ENCODE peak calls at places on chromosomes 7 and 10, in nine cellular contexts. Z is CD4-positive, CD25-positive, alpha-beta regulatory T cell; V is cardiac fibroblast; O is heart left ventricle; P is upper lobe of right lung; T is astrocyte of the cerebellum; J is fibroblast of lung; I is spleen; Q is transverse colon. L is an unnamed sample.

GRCh38 chr7:15457959-15458955 is 103.6 kb downstream of the AGMO start:
- DNase-seq in Z (no peak), V (no peak), O (no peak), P (no peak), T (no peak), J (no peak), I (no peak), Q (no peak), L (no peak)

GRCh38 chr7:151366872-151367207 is 25.2 kb downstream of the NUB1 start:
- DNase-seq in Z (no peak), V (peak), O (no peak), P (no peak), T (no peak), J (peak), I (no peak), Q (no peak), L (no peak)

GRCh38 chr10:24505759-24506158 is 217.9 kb downstream of the ARHGAP21 start:
- DNase-seq in Z (no peak), V (no peak), O (no peak), P (no peak), T (peak), J (peak), I (no peak), Q (no peak), L (no peak)

GRCh38 chr7:91264083-91264923 is at the start of gene FZD1:
- DNase-seq in Z (no peak), V (peak), O (peak), P (peak), T (peak), J (peak), I (peak), Q (peak), L (peak)

GRCh38 chr10:122234416-122234815 is 36.7 kb upstream of the BTBD16 start:
- DNase-seq in Z (no peak), V (no peak), O (no peak), P (no peak), T (no peak), J (peak), I (no peak), Q (no peak), L (no peak)

GRCh38 chr10:98673156-98673765 is 226.5 kb upstream of the HPS1 start:
- DNase-seq in Z (no peak), V (no peak), O (no peak), P (no peak), T (no peak), J (peak), I (no peak), Q (no peak), L (no peak)

GRCh38 chr10:101807158-101807557 is 11.1 kb downstream of the OGA start:
- DNase-seq in Z (no peak), V (no peak), O (no peak), P (no peak), T (no peak), J (no peak), I (no peak), Q (no peak), L (no peak)

GRCh38 chr7:128904381-128905197 is 5.9 kb downstream of the KCP start:
- DNase-seq in Z (peak), V (peak), O (no peak), P (peak), T (peak), J (peak), I (peak), Q (peak), L (peak)

GRCh38 chr7:157687158-157687557 is 350.4 kb downstream of the DNAJB6 start:
- DNase-seq in Z (no peak), V (no peak), O (no peak), P (no peak), T (no peak), J (no peak), I (no peak), Q (no peak), L (no peak)

GRCh38 chr7:1092806-1093505 is 5.0 kb downstream of the GPER1 start:
- DNase-seq in Z (no peak), V (no peak), O (no peak), P (no peak), T (no peak), J (no peak), I (no peak), Q (no peak), L (no peak)

GRCh38 chr10:21529236-21529910 is 3.9 kb upstream of the SKIDA1 start:
- DNase-seq in Z (no peak), V (no peak), O (no peak), P (no peak), T (no peak), J (no peak), I (no peak), Q (no peak), L (no peak)

GRCh38 chr10:6186894-6187256 is 15.9 kb upstream of the PFKFB3 start:
- DNase-seq in Z (no peak), V (no peak), O (no peak), P (peak), T (no peak), J (no peak), I (no peak), Q (no peak), L (no peak)

GRCh38 chr10:116892873-116893685 is 43.8 kb downstream of the ENO4 start:
- DNase-seq in Z (no peak), V (no peak), O (no peak), P (no peak), T (no peak), J (peak), I (no peak), Q (no peak), L (no peak)

GRCh38 chr10:649798-650690 is 39.4 kb downstream of the DIP2C start:
- DNase-seq in Z (no peak), V (no peak), O (no peak), P (no peak), T (no peak), J (peak), I (no peak), Q (peak), L (peak)

GRCh38 chr10:80540644-80541143 is 3.0 kb downstream of the SH2D4B start:
- DNase-seq in Z (no peak), V (no peak), O (no peak), P (no peak), T (no peak), J (no peak), I (no peak), Q (no peak), L (peak)

GRCh38 chr7:131109757-131110293 is 217.9 kb upstream of the MKLN1 start:
- DNase-seq in Z (peak), V (peak), O (peak), P (peak), T (no peak), J (peak), I (peak), Q (peak), L (peak)

GRCh38 chr7:149569025-149569725 is 71.6 kb upstream of the ZNF746 start:
- DNase-seq in Z (no peak), V (no peak), O (no peak), P (no peak), T (peak), J (no peak), I (no peak), Q (no peak), L (no peak)

GRCh38 chr7:34133983-34134782 is 228.8 kb downstream of the BMPER start:
- DNase-seq in Z (no peak), V (peak), O (peak), P (no peak), T (peak), J (peak), I (no peak), Q (peak), L (peak)

GRCh38 chr7:46100521-46100920 is 179.4 kb upstream of the IGFBP3 start:
- DNase-seq in Z (no peak), V (no peak), O (no peak), P (no peak), T (no peak), J (no peak), I (no peak), Q (no peak), L (no peak)

GRCh38 chr10:128286413-128287097 is 160.3 kb upstream of the MKI67 start:
- DNase-seq in Z (no peak), V (no peak), O (no peak), P (no peak), T (no peak), J (no peak), I (no peak), Q (no peak), L (no peak)

GRCh38 chr7:158015403-158016116 is 572.1 kb downstream of the PTPRN2 start:
- DNase-seq in Z (no peak), V (no peak), O (no peak), P (peak), T (no peak), J (no peak), I (no peak), Q (no peak), L (peak)

GRCh38 chr7:55247466-55247865 is 117.7 kb upstream of the LANCL2 start:
- DNase-seq in Z (no peak), V (peak), O (no peak), P (no peak), T (no peak), J (peak), I (no peak), Q (no peak), L (no peak)

GRCh38 chr10:32459072-32459703 is 13.2 kb downstream of the CCDC7 start:
- DNase-seq in Z (peak), V (no peak), O (no peak), P (no peak), T (no peak), J (no peak), I (no peak), Q (no peak), L (peak)

GRCh38 chr7:157438121-157439025 is 101.6 kb downstream of the DNAJB6 start:
- DNase-seq in Z (no peak), V (no peak), O (no peak), P (peak), T (no peak), J (no peak), I (peak), Q (no peak), L (no peak)

GRCh38 chr10:113540845-113541553 is 11.9 kb upstream of the HABP2 start:
- DNase-seq in Z (no peak), V (no peak), O (no peak), P (no peak), T (no peak), J (no peak), I (no peak), Q (no peak), L (no peak)

GRCh38 chr7:86592185-86592584 is 51.5 kb upstream of the GRM3 start:
- DNase-seq in Z (no peak), V (no peak), O (no peak), P (no peak), T (no peak), J (no peak), I (no peak), Q (no peak), L (no peak)

GRCh38 chr10:57188846-57189245 is 827.8 kb upstream of the ZWINT start:
- DNase-seq in Z (no peak), V (no peak), O (no peak), P (no peak), T (no peak), J (no peak), I (no peak), Q (no peak), L (no peak)

GRCh38 chr7:134954197-134955082 is 31.9 kb upstream of the AGBL3 start:
- DNase-seq in Z (peak), V (peak), O (no peak), P (no peak), T (no peak), J (peak), I (no peak), Q (no peak), L (peak)

GRCh38 chr7:129958643-129959479 is 6.1 kb upstream of the UBE2H start:
- DNase-seq in Z (no peak), V (peak), O (peak), P (peak), T (no peak), J (peak), I (no peak), Q (peak), L (peak)

GRCh38 chr10:96292971-96293909 is 11.0 kb upstream of the DNTT start:
- DNase-seq in Z (peak), V (peak), O (no peak), P (no peak), T (peak), J (peak), I (no peak), Q (peak), L (peak)

GRCh38 chr7:40299097-40299496 is 164.3 kb downstream of the SUGCT start:
- DNase-seq in Z (no peak), V (peak), O (no peak), P (no peak), T (no peak), J (peak), I (no peak), Q (no peak), L (no peak)

GRCh38 chr10:50594012-50594411 is 29.7 kb downstream of the SGMS1 start:
- DNase-seq in Z (no peak), V (peak), O (no peak), P (no peak), T (peak), J (peak), I (no peak), Q (no peak), L (no peak)

GRCh38 chr7:55230014-55230413 is 135.1 kb upstream of the LANCL2 start:
- DNase-seq in Z (no peak), V (no peak), O (no peak), P (no peak), T (no peak), J (no peak), I (no peak), Q (no peak), L (no peak)

GRCh38 chr7:74464931-74465906 is 11.5 kb downstream of the GTF2IRD1 start:
- DNase-seq in Z (no peak), V (no peak), O (no peak), P (no peak), T (no peak), J (no peak), I (no peak), Q (peak), L (peak)

GRCh38 chr7:33258561-33258960 is 129.2 kb downstream of the BBS9 start:
- DNase-seq in Z (no peak), V (peak), O (no peak), P (no peak), T (no peak), J (peak), I (no peak), Q (no peak), L (no peak)

GRCh38 chr7:55066479-55066878 is 47.7 kb downstream of the EGFR start:
- DNase-seq in Z (no peak), V (peak), O (no peak), P (no peak), T (no peak), J (peak), I (no peak), Q (no peak), L (peak)

GRCh38 chr7:128053023-128053422 is 21.8 kb upstream of the LRRC4 start:
- DNase-seq in Z (peak), V (peak), O (no peak), P (no peak), T (no peak), J (peak), I (no peak), Q (no peak), L (no peak)

GRCh38 chr7:3149231-3149960 is 105.7 kb upstream of the CARD11 start:
- DNase-seq in Z (no peak), V (no peak), O (no peak), P (peak), T (no peak), J (no peak), I (peak), Q (no peak), L (no peak)

DNA sequence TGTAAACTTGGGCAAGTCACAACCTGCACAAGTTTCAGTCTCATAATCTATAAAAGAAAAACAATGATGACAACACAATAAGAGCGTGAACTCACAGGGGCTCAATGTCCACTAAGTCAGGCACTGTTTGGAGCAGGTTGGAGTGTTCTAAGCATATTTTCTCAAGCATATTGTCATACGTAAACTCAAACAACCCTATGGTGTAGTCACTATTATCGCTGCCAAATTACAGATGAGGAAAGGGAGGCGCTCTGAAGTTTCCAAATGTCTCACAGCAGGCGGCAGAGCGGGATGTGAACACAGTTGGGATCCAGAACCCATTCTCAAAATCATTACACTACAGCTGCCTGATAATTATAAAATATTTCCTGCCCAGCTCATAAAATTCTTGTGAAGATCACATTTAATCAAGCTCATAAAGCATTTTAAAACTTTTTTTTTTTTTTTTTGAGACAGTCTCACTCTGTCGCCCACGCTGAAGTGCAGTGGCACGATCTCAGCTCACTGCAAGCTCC is 64.3 kb downstream of the USP6NL start:
- DNase-seq in Z (no peak), V (peak), O (no peak), P (no peak), T (no peak), J (peak), I (no peak), Q (no peak), L (no peak)
- H3K4me3 ChIP-seq in Z (no peak), V (no peak), O (no peak), P (no peak), T (no peak), J (no peak), I (no peak), Q (no peak), L (no peak)

GRCh38 chr10:91797874-91798735 is at the start of gene TNKS2:
- DNase-seq in Z (peak), V (peak), O (peak), P (peak), T (peak), J (peak), I (peak), Q (peak), L (peak)
- H3K4me3 ChIP-seq in Z (peak), V (peak), O (peak), P (peak), T (peak), J (peak), I (peak), Q (peak), L (peak)

GRCh38 chr10:100569687-100570517 is 34.2 kb downstream of the HIF1AN start:
- DNase-seq in Z (no peak), V (no peak), O (no peak), P (no peak), T (no peak), J (no peak), I (no peak), Q (no peak), L (no peak)
- H3K4me3 ChIP-seq in Z (no peak), V (no peak), O (no peak), P (no peak), T (no peak), J (no peak), I (no peak), Q (peak), L (no peak)

GRCh38 chr10:72009062-72009429 is 44.9 kb downstream of the CHST3 start:
- DNase-seq in Z (no peak), V (no peak), O (no peak), P (no peak), T (no peak), J (no peak), I (no peak), Q (no peak), L (no peak)

GRCh38 chr10:72009430-72010081 is 45.4 kb downstream of the CHST3 start:
- DNase-seq in Z (no peak), V (peak), O (peak), P (peak), T (peak), J (peak), I (peak), Q (peak), L (no peak)

GRCh38 chr10:72011468-72011867 is 47.3 kb downstream of the CHST3 start:
- DNase-seq in Z (no peak), V (no peak), O (no peak), P (no peak), T (no peak), J (no peak), I (no peak), Q (no peak), L (no peak)

GRCh38 chr10:72011016-72011415 is 46.8 kb downstream of the CHST3 start:
- DNase-seq in Z (no peak), V (no peak), O (no peak), P (no peak), T (no peak), J (no peak), I (no peak), Q (no peak), L (no peak)

GRCh38 chr10:72010234-72010992 is 46.2 kb downstream of the CHST3 start:
- DNase-seq in Z (no peak), V (peak), O (no peak), P (no peak), T (no peak), J (no peak), I (no peak), Q (no peak), L (no peak)
- H3K4me3 ChIP-seq in Z (no peak), V (no peak), O (no peak), P (no peak), T (no peak), J (no peak), I (no peak), Q (no peak), L (no peak)

DNA sequence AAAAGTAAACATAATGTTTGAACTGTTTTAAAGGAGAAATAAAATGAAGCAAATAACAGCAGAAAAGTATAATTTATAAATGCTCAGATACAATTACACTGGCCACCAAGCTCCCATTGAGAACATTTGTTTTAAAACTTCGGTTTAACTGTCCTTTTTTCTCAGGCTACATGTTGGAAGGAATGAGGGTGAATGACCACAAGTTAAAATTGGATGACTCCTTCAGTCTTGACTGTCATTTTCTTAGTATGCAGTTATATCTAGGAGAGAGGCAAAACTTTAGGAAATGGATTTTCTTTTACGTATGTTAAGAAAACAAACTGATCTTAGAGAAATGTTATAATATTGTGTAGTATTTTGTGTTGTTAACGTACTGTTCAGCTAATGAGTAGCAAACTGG is 5.0 kb downstream of the TRIM24 start:
- DNase-seq in Z (no peak), V (peak), O (no peak), P (no peak), T (no peak), J (no peak), I (no peak), Q (no peak), L (no peak)
- H3K4me3 ChIP-seq in Z (no peak), V (no peak), O (no peak), P (no peak), T (no peak), J (no peak), I (no peak), Q (no peak), L (no peak)

DNA sequence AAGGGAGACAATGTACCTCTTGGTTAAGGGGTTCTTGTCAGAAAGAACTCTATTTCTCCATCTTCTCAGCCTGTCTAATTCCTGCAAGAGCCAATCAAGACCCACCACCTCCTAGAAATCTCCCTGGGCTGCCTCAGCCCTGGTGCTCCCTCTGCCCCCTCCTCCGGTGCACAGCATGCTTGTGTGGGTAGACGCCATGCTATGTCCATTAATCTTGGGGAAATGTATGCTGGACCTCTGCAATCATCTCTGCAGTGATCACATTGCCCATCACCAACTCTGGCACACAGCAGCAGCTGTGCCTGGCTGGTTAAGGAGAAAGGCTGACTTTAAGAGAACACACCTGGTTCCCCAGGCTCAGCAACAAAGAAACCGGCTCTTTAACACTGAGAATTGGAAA is 37.3 kb downstream of the SH3PXD2A start:
- DNase-seq in Z (no peak), V (no peak), O (no peak), P (peak), T (no peak), J (no peak), I (peak), Q (no peak), L (no peak)
- H3K4me3 ChIP-seq in Z (no peak), V (no peak), O (no peak), P (no peak), T (no peak), J (no peak), I (no peak), Q (no peak), L (no peak)

GRCh38 chr10:110067960-110068770 is 60.4 kb downstream of the ADD3 start:
- DNase-seq in Z (peak), V (peak), O (peak), P (no peak), T (no peak), J (peak), I (no peak), Q (no peak), L (peak)

GRCh38 chr10:110065269-110065668 is 57.5 kb downstream of the ADD3 start:
- DNase-seq in Z (no peak), V (no peak), O (no peak), P (no peak), T (no peak), J (no peak), I (no peak), Q (no peak), L (no peak)

GRCh38 chr10:110074298-110074697 is 66.5 kb downstream of the ADD3 start:
- DNase-seq in Z (no peak), V (peak), O (peak), P (no peak), T (no peak), J (peak), I (peak), Q (no peak), L (no peak)

GRCh38 chr10:110068780-110069179 is 61.0 kb downstream of the ADD3 start:
- DNase-seq in Z (no peak), V (no peak), O (no peak), P (no peak), T (no peak), J (no peak), I (no peak), Q (no peak), L (no peak)

GRCh38 chr10:110069502-110069982 is 61.8 kb downstream of the ADD3 start:
- DNase-seq in Z (peak), V (no peak), O (no peak), P (no peak), T (no peak), J (peak), I (no peak), Q (no peak), L (peak)
- H3K4me3 ChIP-seq in Z (peak), V (no peak), O (peak), P (peak), T (no peak), J (no peak), I (no peak), Q (no peak), L (no peak)

GRCh38 chr10:100658269-100658668 is 87.1 kb upstream of the PAX2 start:
- DNase-seq in Z (no peak), V (no peak), O (no peak), P (no peak), T (no peak), J (no peak), I (no peak), Q (no peak), L (no peak)
- H3K4me3 ChIP-seq in Z (no peak), V (no peak), O (no peak), P (no peak), T (no peak), J (no peak), I (no peak), Q (no peak), L (no peak)